ENCODE peak calls at places on chromosomes 2 and 18, in five cellular contexts. O, Y, A, U and T are unnamed samples.

GRCh38 chr2:25322313-25322712 is 19.4 kb downstream of the DNMT3A start:
- DNase-seq in Y (no peak), O (no peak), U (no peak), A (no peak), T (no peak)

GRCh38 chr2:2755990-2756389 is 424.9 kb upstream of the MYT1L start:
- DNase-seq in Y (no peak), A (no peak), U (no peak), O (no peak), T (no peak)

GRCh38 chr2:16246911-16247310 is 306.6 kb downstream of the MYCN start:
- DNase-seq in U (no peak), O (no peak), Y (no peak), A (no peak), T (no peak)

GRCh38 chr2:65436825-65437221 is 4.4 kb upstream of the SPRED2 start:
- DNase-seq in O (no peak), U (peak), A (no peak), Y (peak), T (no peak)

GRCh38 chr18:427005-427404 is 73.5 kb downstream of the COLEC12 start:
- DNase-seq in O (peak), Y (no peak), A (no peak), U (no peak), T (peak)

GRCh38 chr18:67634631-67635338 is 118.3 kb upstream of the DSEL start:
- DNase-seq in O (no peak), Y (no peak), U (no peak), A (no peak), T (no peak)

GRCh38 chr18:9494778-9495302 is 19.5 kb downstream of the RALBP1 start:
- DNase-seq in A (no peak), O (no peak), Y (peak), U (no peak), T (peak)

GRCh38 chr2:15265889-15266288 is 295.2 kb downstream of the NBAS start:
- DNase-seq in A (no peak), O (no peak), Y (no peak), U (no peak), T (no peak)

GRCh38 chr2:81194581-81194980 is 890.0 kb upstream of the LRRTM1 start:
- DNase-seq in O (no peak), U (no peak), Y (no peak), A (no peak), T (no peak)

GRCh38 chr2:111161971-111162370 is 41.3 kb downstream of the BCL2L11 start:
- DNase-seq in O (no peak), U (peak), Y (no peak), A (peak), T (no peak)

GRCh38 chr2:43324589-43325447 is 98.4 kb upstream of the ZFP36L2 start:
- DNase-seq in Y (no peak), O (no peak), U (no peak), A (no peak), T (no peak)

GRCh38 chr2:10079931-10080535 is at the start of gene CYS1:
- DNase-seq in Y (peak), U (no peak), A (no peak), O (no peak), T (no peak)

GRCh38 chr2:43011142-43011491 is 215.3 kb downstream of the ZFP36L2 start:
- DNase-seq in Y (no peak), U (no peak), A (no peak), O (no peak), T (no peak)

GRCh38 chr2:187553908-187554703 is at the start of gene TFPI:
- DNase-seq in U (no peak), A (no peak), O (no peak), Y (no peak), T (no peak)

GRCh38 chr2:88077076-88077475 is 9.5 kb downstream of the SMYD1 start:
- DNase-seq in A (no peak), Y (no peak), U (no peak), O (no peak), T (no peak)

GRCh38 chr2:232721882-232722281 is 24.8 kb downstream of the GIGYF2 start:
- DNase-seq in U (no peak), O (no peak), Y (no peak), A (no peak), T (no peak)

GRCh38 chr2:133791191-133791590 is 222.9 kb upstream of the NCKAP5 start:
- DNase-seq in Y (no peak), O (peak), U (no peak), A (no peak), T (peak)

GRCh38 chr2:30266051-30266621 is 34.8 kb downstream of the LBH start:
- DNase-seq in U (no peak), A (peak), Y (peak), O (no peak), T (no peak)

GRCh38 chr2:66899109-66899508 is 464.2 kb downstream of the MEIS1 start:
- DNase-seq in U (no peak), A (no peak), O (no peak), Y (no peak), T (no peak)

GRCh38 chr2:31770718-31771117 is 190.0 kb upstream of the SRD5A2 start:
- DNase-seq in O (no peak), U (no peak), A (no peak), Y (no peak), T (no peak)

GRCh38 chr2:236217926-236218325 is 46.3 kb downstream of the ASB18 start:
- DNase-seq in U (no peak), Y (no peak), O (no peak), A (no peak), T (no peak)

GRCh38 chr2:62868947-62869346 is 163.4 kb downstream of the EHBP1 start:
- DNase-seq in Y (no peak), U (no peak), A (no peak), O (no peak), T (no peak)

GRCh38 chr2:46072146-46072820 is 224.9 kb upstream of the EPAS1 start:
- DNase-seq in O (no peak), Y (no peak), A (no peak), U (no peak), T (no peak)

GRCh38 chr2:31051213-31052185 is 86.7 kb downstream of the GALNT14 start:
- DNase-seq in O (no peak), Y (no peak), A (no peak), U (no peak), T (no peak)

GRCh38 chr2:189302274-189302948 is 122.8 kb upstream of the COL5A2 start:
- DNase-seq in A (no peak), Y (no peak), O (no peak), U (no peak), T (no peak)

GRCh38 chr18:2906522-2907458 is 60.0 kb downstream of the EMILIN2 start:
- DNase-seq in U (peak), A (no peak), Y (peak), O (no peak), T (no peak)

GRCh38 chr2:224173882-224174415 is 134.9 kb upstream of the SERPINE2 start:
- DNase-seq in A (no peak), U (peak), O (no peak), Y (no peak), T (no peak)